ENCODE peak calls at places on chromosomes 1 and 21, in eight cellular contexts. One of them, this sample, is unnamed.

GRCh38 chr1:18962121-18962721 is 5.7 kb upstream of the IFFO2 start:
- DNase-seq in retina: no peak
- DNase-seq in kidney: peak
- DNase-seq in A549: no peak
- DNase-seq in fibroblast of lung: no peak
- DNase-seq in fibroblast of the conjunctiva: no peak
- DNase-seq in T-helper 2 cell: no peak
- DNase-seq in non-pigmented ciliary epithelial cell: no peak
- DNase-seq in this sample: no peak

GRCh38 chr1:66366618-66367017 is 167.3 kb upstream of the SGIP1 start:
- DNase-seq in retina: no peak
- DNase-seq in kidney: no peak
- DNase-seq in T-helper 2 cell: no peak
- DNase-seq in fibroblast of the conjunctiva: no peak
- DNase-seq in A549: no peak
- DNase-seq in non-pigmented ciliary epithelial cell: no peak
- DNase-seq in fibroblast of lung: no peak
- DNase-seq in this sample: no peak

GRCh38 chr1:222043444-222044292 is 301.8 kb upstream of the DUSP10 start:
- DNase-seq in T-helper 2 cell: no peak
- DNase-seq in fibroblast of lung: peak
- DNase-seq in retina: peak
- DNase-seq in A549: no peak
- DNase-seq in kidney: no peak
- DNase-seq in non-pigmented ciliary epithelial cell: peak
- DNase-seq in fibroblast of the conjunctiva: peak
- DNase-seq in this sample: no peak

GRCh38 chr1:200642481-200642880 is 21.9 kb upstream of the KIF14 start:
- DNase-seq in A549: no peak
- DNase-seq in fibroblast of lung: peak
- DNase-seq in T-helper 2 cell: no peak
- DNase-seq in non-pigmented ciliary epithelial cell: no peak
- DNase-seq in fibroblast of the conjunctiva: no peak
- DNase-seq in kidney: no peak
- DNase-seq in retina: no peak
- DNase-seq in this sample: no peak

GRCh38 chr1:37724575-37724974 is 32.3 kb downstream of the CDCA8 start:
- DNase-seq in retina: no peak
- DNase-seq in A549: no peak
- DNase-seq in fibroblast of lung: no peak
- DNase-seq in kidney: no peak
- DNase-seq in non-pigmented ciliary epithelial cell: no peak
- DNase-seq in fibroblast of the conjunctiva: no peak
- DNase-seq in T-helper 2 cell: no peak
- DNase-seq in this sample: no peak

GRCh38 chr1:222224576-222224975 is 323.3 kb downstream of the HHIPL2 start:
- DNase-seq in non-pigmented ciliary epithelial cell: no peak
- DNase-seq in T-helper 2 cell: no peak
- DNase-seq in A549: no peak
- DNase-seq in fibroblast of lung: peak
- DNase-seq in kidney: no peak
- DNase-seq in fibroblast of the conjunctiva: no peak
- DNase-seq in retina: no peak
- DNase-seq in this sample: no peak

GRCh38 chr21:43012596-43012995 is 38.2 kb downstream of the PKNOX1 start:
- DNase-seq in fibroblast of lung: no peak
- DNase-seq in A549: peak
- DNase-seq in kidney: no peak
- DNase-seq in fibroblast of the conjunctiva: no peak
- DNase-seq in retina: no peak
- DNase-seq in T-helper 2 cell: no peak
- DNase-seq in non-pigmented ciliary epithelial cell: no peak
- DNase-seq in this sample: no peak

GRCh38 chr1:241706257-241706656 is 54.2 kb downstream of the WDR64 start:
- DNase-seq in retina: no peak
- DNase-seq in kidney: no peak
- DNase-seq in fibroblast of the conjunctiva: no peak
- DNase-seq in A549: no peak
- DNase-seq in T-helper 2 cell: no peak
- DNase-seq in non-pigmented ciliary epithelial cell: no peak
- DNase-seq in fibroblast of lung: peak
- DNase-seq in this sample: no peak

GRCh38 chr1:171788696-171789095 is 7.2 kb downstream of the METTL13 start:
- DNase-seq in T-helper 2 cell: no peak
- DNase-seq in non-pigmented ciliary epithelial cell: peak
- DNase-seq in A549: no peak
- DNase-seq in retina: no peak
- DNase-seq in fibroblast of the conjunctiva: peak
- DNase-seq in fibroblast of lung: peak
- DNase-seq in kidney: no peak
- DNase-seq in this sample: no peak

GRCh38 chr1:21099034-21099868 is 77.4 kb downstream of the EIF4G3 start:
- DNase-seq in fibroblast of lung: peak
- DNase-seq in retina: no peak
- DNase-seq in A549: no peak
- DNase-seq in fibroblast of the conjunctiva: no peak
- DNase-seq in kidney: no peak
- DNase-seq in non-pigmented ciliary epithelial cell: no peak
- DNase-seq in T-helper 2 cell: no peak
- DNase-seq in this sample: no peak

GRCh38 chr1:211305044-211305443 is 21.6 kb upstream of the TRAF5 start:
- DNase-seq in A549: no peak
- DNase-seq in non-pigmented ciliary epithelial cell: no peak
- DNase-seq in fibroblast of lung: peak
- DNase-seq in kidney: no peak
- DNase-seq in T-helper 2 cell: no peak
- DNase-seq in fibroblast of the conjunctiva: no peak
- DNase-seq in retina: peak
- DNase-seq in this sample: no peak

GRCh38 chr21:25887166-25887565 is 152.4 kb downstream of the GABPA start:
- DNase-seq in A549: no peak
- DNase-seq in kidney: no peak
- DNase-seq in fibroblast of lung: no peak
- DNase-seq in fibroblast of the conjunctiva: no peak
- DNase-seq in T-helper 2 cell: no peak
- DNase-seq in non-pigmented ciliary epithelial cell: no peak
- DNase-seq in retina: no peak
- DNase-seq in this sample: no peak

GRCh38 chr21:42637602-42638041 is 15.8 kb upstream of the PDE9A start:
- DNase-seq in fibroblast of lung: no peak
- DNase-seq in retina: peak
- DNase-seq in A549: no peak
- DNase-seq in T-helper 2 cell: no peak
- DNase-seq in fibroblast of the conjunctiva: no peak
- DNase-seq in kidney: peak
- DNase-seq in non-pigmented ciliary epithelial cell: no peak
- DNase-seq in this sample: no peak

GRCh38 chr1:186050360-186050759 is 316.2 kb downstream of the HMCN1 start:
- DNase-seq in kidney: no peak
- DNase-seq in T-helper 2 cell: no peak
- DNase-seq in fibroblast of the conjunctiva: no peak
- DNase-seq in retina: no peak
- DNase-seq in fibroblast of lung: peak
- DNase-seq in non-pigmented ciliary epithelial cell: no peak
- DNase-seq in A549: no peak
- DNase-seq in this sample: no peak

GRCh38 chr1:241918879-241919278 is 38.7 kb upstream of the BECN2 start:
- DNase-seq in fibroblast of lung: peak
- DNase-seq in fibroblast of the conjunctiva: peak
- DNase-seq in T-helper 2 cell: no peak
- DNase-seq in retina: peak
- DNase-seq in non-pigmented ciliary epithelial cell: peak
- DNase-seq in kidney: no peak
- DNase-seq in A549: no peak
- DNase-seq in this sample: no peak

GRCh38 chr1:154557939-154558609 is 388 bp downstream of the UBE2Q1 start:
- DNase-seq in fibroblast of lung: peak
- DNase-seq in A549: no peak
- DNase-seq in non-pigmented ciliary epithelial cell: no peak
- DNase-seq in T-helper 2 cell: peak
- DNase-seq in fibroblast of the conjunctiva: no peak
- DNase-seq in kidney: peak
- DNase-seq in retina: no peak
- DNase-seq in this sample: no peak

GRCh38 chr1:205069371-205070125 is 14.7 kb downstream of the TMEM81 start:
- DNase-seq in retina: no peak
- DNase-seq in non-pigmented ciliary epithelial cell: no peak
- DNase-seq in T-helper 2 cell: no peak
- DNase-seq in kidney: peak
- DNase-seq in fibroblast of lung: no peak
- DNase-seq in A549: no peak
- DNase-seq in fibroblast of the conjunctiva: no peak
- DNase-seq in this sample: no peak

GRCh38 chr1:244180256-244180655 is 129.2 kb downstream of the ZBTB18 start:
- DNase-seq in retina: no peak
- DNase-seq in kidney: no peak
- DNase-seq in fibroblast of lung: peak
- DNase-seq in A549: no peak
- DNase-seq in fibroblast of the conjunctiva: no peak
- DNase-seq in non-pigmented ciliary epithelial cell: no peak
- DNase-seq in T-helper 2 cell: no peak
- DNase-seq in this sample: no peak

GRCh38 chr21:26881504-26882228 is 36.5 kb upstream of the ADAMTS1 start:
- DNase-seq in A549: no peak
- DNase-seq in fibroblast of the conjunctiva: peak
- DNase-seq in T-helper 2 cell: no peak
- DNase-seq in retina: peak
- DNase-seq in non-pigmented ciliary epithelial cell: peak
- DNase-seq in fibroblast of lung: peak
- DNase-seq in kidney: no peak
- DNase-seq in this sample: no peak

GRCh38 chr1:45050931-45051748 is 39.1 kb downstream of the UROD start:
- DNase-seq in retina: no peak
- DNase-seq in fibroblast of the conjunctiva: no peak
- DNase-seq in A549: no peak
- DNase-seq in kidney: no peak
- DNase-seq in non-pigmented ciliary epithelial cell: no peak
- DNase-seq in fibroblast of lung: no peak
- DNase-seq in T-helper 2 cell: no peak
- DNase-seq in this sample: no peak

GRCh38 chr1:155226910-155227260 is 18.4 kb downstream of the MTX1 start:
- DNase-seq in kidney: peak
- DNase-seq in non-pigmented ciliary epithelial cell: no peak
- DNase-seq in A549: peak
- DNase-seq in fibroblast of lung: peak
- DNase-seq in T-helper 2 cell: no peak
- DNase-seq in retina: peak
- DNase-seq in fibroblast of the conjunctiva: no peak
- DNase-seq in this sample: peak

GRCh38 chr1:7845761-7846160 is 7.1 kb downstream of the UTS2 start:
- DNase-seq in non-pigmented ciliary epithelial cell: peak
- DNase-seq in kidney: no peak
- DNase-seq in A549: no peak
- DNase-seq in T-helper 2 cell: no peak
- DNase-seq in fibroblast of lung: peak
- DNase-seq in retina: no peak
- DNase-seq in fibroblast of the conjunctiva: no peak
- DNase-seq in this sample: no peak

GRCh38 chr1:92949937-92950817 is 11.1 kb downstream of the DIPK1A start:
- DNase-seq in fibroblast of lung: peak
- DNase-seq in retina: no peak
- DNase-seq in kidney: no peak
- DNase-seq in A549: peak
- DNase-seq in T-helper 2 cell: no peak
- DNase-seq in non-pigmented ciliary epithelial cell: no peak
- DNase-seq in fibroblast of the conjunctiva: no peak
- DNase-seq in this sample: no peak

GRCh38 chr1:27760411-27760810 is 12.6 kb upstream of the STX12 start:
- DNase-seq in non-pigmented ciliary epithelial cell: no peak
- DNase-seq in T-helper 2 cell: no peak
- DNase-seq in fibroblast of lung: no peak
- DNase-seq in fibroblast of the conjunctiva: no peak
- DNase-seq in kidney: no peak
- DNase-seq in A549: no peak
- DNase-seq in retina: no peak
- DNase-seq in this sample: peak

GRCh38 chr21:42843021-42843420 is 36.3 kb downstream of the WDR4 start:
- DNase-seq in retina: no peak
- DNase-seq in fibroblast of the conjunctiva: no peak
- DNase-seq in kidney: peak
- DNase-seq in non-pigmented ciliary epithelial cell: no peak
- DNase-seq in A549: no peak
- DNase-seq in fibroblast of lung: no peak
- DNase-seq in T-helper 2 cell: no peak
- DNase-seq in this sample: no peak

GRCh38 chr1:119068427-119068826 is 72.0 kb downstream of the WARS2 start:
- DNase-seq in fibroblast of lung: no peak
- DNase-seq in A549: no peak
- DNase-seq in kidney: no peak
- DNase-seq in non-pigmented ciliary epithelial cell: no peak
- DNase-seq in retina: no peak
- DNase-seq in fibroblast of the conjunctiva: no peak
- DNase-seq in T-helper 2 cell: no peak
- DNase-seq in this sample: no peak

GRCh38 chr1:96999191-96999590 is 277.6 kb downstream of the PTBP2 start:
- DNase-seq in non-pigmented ciliary epithelial cell: no peak
- DNase-seq in retina: no peak
- DNase-seq in T-helper 2 cell: no peak
- DNase-seq in kidney: no peak
- DNase-seq in fibroblast of lung: peak
- DNase-seq in fibroblast of the conjunctiva: no peak
- DNase-seq in A549: no peak
- DNase-seq in this sample: no peak